ENCODE peak calls at places on chromosomes 2 and 18, in six cellular contexts. S, J, O, A, W and P are unnamed samples.

GRCh38 chr2:42026332-42026731 is 21.5 kb upstream of the PKDCC start:
- DNase-seq in S (no peak), J (no peak), O (no peak), A (no peak), W (no peak), P (no peak)

GRCh38 chr2:20541651-20542050 is 94.8 kb downstream of the RHOB start:
- DNase-seq in S (no peak), J (no peak), O (no peak), A (no peak), W (no peak), P (no peak)

GRCh38 chr2:75466708-75467311 is 93.9 kb downstream of the EVA1A start:
- DNase-seq in S (peak; percentile 88), J (peak; percentile 43), O (no peak), A (peak; percentile 42), W (peak; percentile 47), P (peak; percentile 46)

GRCh38 chr18:32468147-32468845 is 2.4 kb downstream of the GAREM1 start:
- DNase-seq in S (no peak), J (peak; percentile 5), O (no peak), A (no peak), W (no peak), P (no peak)

GRCh38 chr2:49210191-49210590 is 55.9 kb upstream of the FSHR start:
- DNase-seq in S (peak; percentile 90), J (no peak), O (no peak), A (peak; percentile 36), W (no peak), P (peak; percentile 22)

GRCh38 chr2:99879481-99879880 is 262.9 kb downstream of the AFF3 start:
- DNase-seq in S (no peak), J (peak; percentile 55), O (no peak), A (no peak), W (no peak), P (no peak)

GRCh38 chr2:25052948-25053477 is 11.1 kb downstream of the EFR3B start:
- DNase-seq in S (no peak), J (no peak), O (no peak), A (no peak), W (no peak), P (no peak)

GRCh38 chr18:9673296-9674251 is 34.5 kb upstream of the RAB31 start:
- DNase-seq in S (peak; percentile 69), J (peak; percentile 81), O (no peak), A (no peak), W (no peak), P (no peak)

GRCh38 chr2:98908909-98909308 is 27.1 kb downstream of the CRACDL start:
- DNase-seq in S (peak; percentile 29), J (peak; percentile 62), O (no peak), A (no peak), W (no peak), P (no peak)

GRCh38 chr2:181774601-181775179 is 94.4 kb upstream of the NEUROD1 start:
- DNase-seq in S (no peak), J (peak; percentile 49), O (no peak), A (no peak), W (no peak), P (no peak)

GRCh38 chr2:59583173-59583765 is 970.2 kb downstream of the BCL11A start:
- DNase-seq in S (no peak), J (no peak), O (no peak), A (no peak), W (no peak), P (no peak)

GRCh38 chr2:30798536-30798991 is 8.7 kb downstream of the CAPN13 start:
- DNase-seq in S (no peak), J (no peak), O (no peak), A (no peak), W (peak; percentile 40), P (no peak)

DNA sequence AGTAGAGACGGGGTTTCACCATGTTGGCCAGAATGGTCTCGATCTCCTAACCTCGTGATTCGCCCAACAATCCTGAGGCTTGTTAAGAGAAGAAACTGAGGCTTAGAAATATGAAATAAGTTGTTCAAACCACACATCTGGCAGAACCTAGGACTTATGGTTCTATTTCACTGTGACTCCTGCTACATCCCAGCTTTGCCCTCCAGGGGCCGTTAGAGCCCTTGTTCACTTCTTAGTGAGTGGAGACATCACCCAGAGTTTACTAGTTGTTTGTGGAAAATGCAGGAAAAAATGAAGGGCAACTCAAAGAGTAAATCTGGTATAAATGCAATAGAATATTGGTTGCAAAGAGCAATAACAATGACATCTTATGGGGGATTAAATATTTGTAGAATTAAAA is 43.9 kb downstream of the MARCHF4 start:
- DNase-seq in S (no peak), J (peak; percentile 48), O (no peak), A (no peak), W (no peak), P (no peak)
- TF ChIP-seq CTCF in S (peak; percentile 66), J (peak; percentile 62), O (no peak), A (peak; percentile 33), W (no peak), P (no peak)

GRCh38 chr18:30139631-30140287 is 902.8 kb downstream of the DSC3 start:
- DNase-seq in S (peak; percentile 58), J (no peak), O (no peak), A (no peak), W (no peak), P (no peak)
- TF ChIP-seq CTCF in S (no peak), J (no peak), O (no peak), A (no peak), W (no peak), P (no peak)

DNA sequence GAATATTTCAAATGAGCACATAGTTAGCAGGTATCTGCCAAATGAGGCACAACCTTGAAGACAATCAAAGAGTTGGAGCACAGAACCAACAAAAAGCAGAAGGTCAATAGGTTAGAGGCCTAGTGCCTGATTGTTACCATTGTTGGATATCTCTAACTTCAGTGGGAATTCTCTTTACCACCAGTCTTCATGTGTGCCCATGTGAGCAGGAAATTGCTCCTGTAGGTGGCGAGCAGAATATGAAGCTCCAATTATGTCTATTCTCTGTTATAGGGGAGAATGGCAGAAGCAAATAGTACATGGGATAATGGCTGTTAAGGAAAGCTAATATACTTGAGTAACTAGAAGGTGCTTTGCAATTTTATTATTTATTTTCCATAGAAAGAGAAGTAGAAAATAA is 14.9 kb upstream of the ZNF385B start:
- DNase-seq in S (no peak), J (no peak), O (no peak), A (no peak), W (no peak), P (no peak)
- TF ChIP-seq CTCF in S (peak; percentile 28), J (peak; percentile 9), O (no peak), A (no peak), W (no peak), P (no peak)

DNA sequence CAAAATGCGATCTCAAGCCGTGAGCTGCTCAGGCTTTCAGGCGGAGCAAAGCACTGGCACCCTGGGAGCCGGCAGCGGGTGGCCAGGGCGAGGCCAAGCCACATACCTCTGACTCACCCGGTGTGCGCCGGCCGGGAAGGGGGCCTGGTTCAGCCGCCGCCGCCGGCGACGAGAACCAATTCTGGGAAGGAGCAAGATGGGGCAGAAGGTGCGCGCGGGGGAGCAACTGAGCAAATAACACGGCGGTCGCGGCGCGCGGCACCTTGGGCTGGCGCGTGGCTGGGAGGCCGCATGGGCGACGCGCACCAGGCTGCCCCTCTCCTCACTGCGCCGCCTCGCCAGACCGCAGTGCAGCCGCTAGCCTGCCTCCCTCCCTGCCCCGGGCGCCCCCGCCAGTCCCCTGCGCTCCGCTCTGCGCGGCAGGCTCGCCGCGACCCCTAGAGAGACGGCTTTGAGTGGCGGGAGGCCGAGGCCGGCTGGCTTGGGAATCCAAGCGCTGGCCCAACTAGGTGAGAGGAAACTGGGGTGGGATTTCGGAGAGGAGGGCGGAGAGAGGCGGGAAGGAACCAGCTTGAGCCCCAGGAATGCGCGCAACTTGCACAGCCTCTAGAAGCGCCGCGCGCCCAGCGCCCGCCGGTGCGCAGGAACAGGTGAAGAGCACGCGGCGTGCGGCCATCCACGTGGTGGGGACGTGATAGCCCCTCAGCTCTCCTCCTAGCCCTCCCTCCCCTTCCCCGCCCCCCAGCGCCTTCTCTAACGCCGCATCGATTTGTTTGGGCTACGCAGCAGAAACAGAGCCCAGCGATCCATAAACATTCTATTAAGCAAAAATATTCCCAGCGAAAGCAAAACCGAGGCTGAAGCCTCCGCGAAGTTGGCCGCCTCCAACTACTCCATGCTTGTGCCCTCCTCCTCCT is 3.3 kb downstream of the NRP2 start:
- DNase-seq in S (peak; percentile 89), J (peak; percentile 53), O (peak; percentile 53), A (peak; percentile 51), W (peak; percentile 44), P (peak; percentile 63)
- TF ChIP-seq CTCF in S (no peak), J (no peak), O (no peak), A (no peak), W (no peak), P (no peak)

GRCh38 chr2:128591841-128592822 is 273.5 kb upstream of the HS6ST1 start:
- DNase-seq in S (no peak), J (no peak), O (no peak), A (no peak), W (no peak), P (no peak)
- TF ChIP-seq CTCF in S (peak; percentile 54), J (no peak), O (no peak), A (no peak), W (no peak), P (no peak)

GRCh38 chr2:170292415-170292814 is 114.5 kb downstream of the MYO3B start:
- DNase-seq in S (no peak), J (no peak), O (no peak), A (no peak), W (no peak), P (no peak)
- TF ChIP-seq CTCF in S (peak; percentile 50), J (no peak), O (no peak), A (no peak), W (no peak), P (no peak)

DNA sequence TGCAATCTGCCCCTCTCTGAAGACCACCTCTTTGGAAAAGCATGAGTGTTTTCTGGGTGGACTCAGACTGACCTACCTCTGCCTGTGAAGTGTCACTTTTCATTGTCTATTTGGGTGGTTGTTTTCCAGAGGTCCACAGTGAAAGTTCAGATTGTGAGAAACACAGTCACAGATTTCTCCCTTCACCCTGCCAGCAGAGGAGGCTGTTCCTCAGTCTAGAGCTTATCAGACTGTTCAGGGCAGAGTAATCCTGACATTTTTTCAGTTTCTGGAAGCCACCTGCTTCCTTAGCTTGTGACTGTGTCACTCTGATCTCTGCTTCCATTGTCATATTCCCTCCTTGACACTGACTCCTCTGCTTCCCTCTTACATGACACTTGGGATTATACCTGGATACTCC is 55.4 kb upstream of the RMP24 start:
- DNase-seq in S (no peak), J (no peak), O (no peak), A (no peak), W (no peak), P (no peak)
- TF ChIP-seq CTCF in S (peak; percentile 63), J (no peak), O (no peak), A (no peak), W (no peak), P (no peak)

GRCh38 chr2:207584952-207585351 is 40.2 kb downstream of the METTL21A start:
- DNase-seq in S (no peak), J (no peak), O (no peak), A (no peak), W (no peak), P (no peak)
- TF ChIP-seq CTCF in S (no peak), J (no peak), O (no peak), A (no peak), W (no peak), P (no peak)